ENCODE peak calls at places on chromosome 17, in ten cellular contexts. One of them, this sample, is unnamed. For H3K4me1, the result is how much of the 10 kb centered on the place peaks cover.

GRCh38 chr17:78925662-78926555 is 722 bp upstream of the TIMP2 start:
- DNase-seq in ascending aorta: peak
- DNase-seq in aorta: peak
- DNase-seq in A673: peak
- DNase-seq in GM23338: peak
- DNase-seq in GM23248: peak
- DNase-seq in cardiac muscle cell: peak
- DNase-seq in upper lobe of right lung: peak
- DNase-seq in colonic mucosa: peak
- DNase-seq in A549: peak
- DNase-seq in this sample: peak

GRCh38 chr17:60863892-60864673 is 186.4 kb downstream of the BCAS3 start:
- DNase-seq in ascending aorta: no peak
- DNase-seq in GM23248: no peak
- DNase-seq in A673: no peak
- DNase-seq in A549: no peak
- DNase-seq in aorta: no peak
- DNase-seq in GM23338: no peak
- DNase-seq in colonic mucosa: no peak
- DNase-seq in cardiac muscle cell: peak
- DNase-seq in upper lobe of right lung: no peak
- DNase-seq in this sample: no peak

GRCh38 chr17:74671031-74671771 is 41.5 kb downstream of the CD300LF start:
- DNase-seq in A549: peak
- DNase-seq in A673: peak
- DNase-seq in colonic mucosa: peak
- DNase-seq in upper lobe of right lung: peak
- DNase-seq in GM23338: peak
- DNase-seq in ascending aorta: peak
- DNase-seq in aorta: peak
- DNase-seq in GM23248: peak
- DNase-seq in cardiac muscle cell: peak
- DNase-seq in this sample: peak

GRCh38 chr17:33086041-33086440 is 94.4 kb downstream of the SPACA3 start:
- DNase-seq in cardiac muscle cell: no peak
- DNase-seq in aorta: no peak
- DNase-seq in ascending aorta: no peak
- DNase-seq in GM23338: no peak
- DNase-seq in GM23248: no peak
- DNase-seq in colonic mucosa: no peak
- DNase-seq in upper lobe of right lung: no peak
- DNase-seq in A673: no peak
- DNase-seq in A549: no peak
- DNase-seq in this sample: no peak

GRCh38 chr17:75645889-75646625 is 12.8 kb downstream of the SMIM5 start:
- DNase-seq in aorta: peak
- DNase-seq in colonic mucosa: peak
- DNase-seq in ascending aorta: no peak
- DNase-seq in GM23338: no peak
- DNase-seq in A673: no peak
- DNase-seq in GM23248: no peak
- DNase-seq in A549: peak
- DNase-seq in cardiac muscle cell: no peak
- DNase-seq in upper lobe of right lung: peak
- DNase-seq in this sample: peak

GRCh38 chr17:15882058-15882720 is 62.7 kb upstream of the ADORA2B start:
- DNase-seq in upper lobe of right lung: no peak
- DNase-seq in ascending aorta: no peak
- DNase-seq in colonic mucosa: no peak
- DNase-seq in aorta: no peak
- DNase-seq in cardiac muscle cell: no peak
- DNase-seq in GM23338: peak
- DNase-seq in A673: no peak
- DNase-seq in GM23248: no peak
- DNase-seq in A549: no peak
- DNase-seq in this sample: no peak

GRCh38 chr17:63189930-63190329 is 223.9 kb downstream of the TANC2 start:
- DNase-seq in aorta: no peak
- DNase-seq in ascending aorta: no peak
- DNase-seq in GM23338: no peak
- DNase-seq in A549: no peak
- DNase-seq in A673: no peak
- DNase-seq in upper lobe of right lung: no peak
- DNase-seq in GM23248: peak
- DNase-seq in cardiac muscle cell: no peak
- DNase-seq in colonic mucosa: no peak
- DNase-seq in this sample: no peak

GRCh38 chr17:47686661-47687327 is 7.2 kb upstream of the TBKBP1 start:
- DNase-seq in A673: no peak
- DNase-seq in aorta: no peak
- DNase-seq in GM23248: peak
- DNase-seq in upper lobe of right lung: no peak
- DNase-seq in colonic mucosa: no peak
- DNase-seq in cardiac muscle cell: no peak
- DNase-seq in A549: no peak
- DNase-seq in ascending aorta: no peak
- DNase-seq in GM23338: no peak
- DNase-seq in this sample: no peak

DNA sequence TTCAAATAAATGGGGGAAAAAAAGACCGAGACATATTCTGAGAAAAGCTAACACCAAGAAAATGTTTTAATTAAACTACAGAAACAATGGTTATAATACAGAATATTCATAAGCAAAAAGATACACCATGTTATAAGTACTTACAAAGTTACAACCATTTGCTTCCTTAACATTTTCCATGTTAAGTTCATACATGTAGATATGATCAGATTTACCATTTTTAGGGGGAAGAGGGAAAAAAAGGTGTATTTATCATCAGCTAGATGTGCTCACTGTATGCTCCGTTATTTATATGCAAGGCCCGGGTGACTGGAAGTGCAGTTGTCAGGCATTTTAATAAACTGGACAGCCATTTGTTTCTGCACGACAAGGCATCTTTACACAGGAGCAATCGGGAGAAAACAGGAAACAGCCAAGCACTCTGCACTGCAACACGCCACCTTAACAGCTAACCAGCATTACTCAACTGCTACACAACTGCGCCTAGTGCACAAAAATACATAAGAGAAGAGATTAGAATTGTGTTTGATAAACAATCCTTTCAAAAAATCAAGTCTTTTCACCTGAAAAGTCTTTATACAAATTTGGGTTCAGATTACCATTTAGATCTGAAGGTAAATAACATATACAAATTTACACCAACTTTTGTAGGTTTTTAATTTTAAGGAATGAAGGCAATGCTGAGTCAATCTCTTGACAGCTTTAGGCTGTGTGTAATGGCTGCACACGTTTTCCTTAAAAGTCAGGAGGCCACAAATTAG is 2.9 kb downstream of the SRSF2 start:
- DNase-seq in aorta: no peak
- DNase-seq in A549: peak
- DNase-seq in GM23248: peak
- DNase-seq in GM23338: no peak
- DNase-seq in A673: peak
- DNase-seq in cardiac muscle cell: peak
- DNase-seq in upper lobe of right lung: no peak
- DNase-seq in colonic mucosa: peak
- DNase-seq in ascending aorta: no peak
- DNase-seq in this sample: no peak
- H3K27ac ChIP-seq in aorta: no peak
- H3K27ac ChIP-seq in A549: peak
- H3K27ac ChIP-seq in GM23248: peak
- H3K27ac ChIP-seq in GM23338: peak
- H3K27ac ChIP-seq in A673: peak
- H3K27ac ChIP-seq in cardiac muscle cell: peak
- H3K27ac ChIP-seq in upper lobe of right lung: peak
- H3K27ac ChIP-seq in colonic mucosa: peak
- H3K27ac ChIP-seq in ascending aorta: no peak
- H3K27ac ChIP-seq in this sample: peak

GRCh38 chr17:978110-979093 is 1.2 kb downstream of the NXN start:
- DNase-seq in ascending aorta: no peak
- DNase-seq in A673: no peak
- DNase-seq in GM23248: peak
- DNase-seq in cardiac muscle cell: peak
- DNase-seq in GM23338: no peak
- DNase-seq in upper lobe of right lung: peak
- DNase-seq in A549: no peak
- DNase-seq in aorta: peak
- DNase-seq in colonic mucosa: no peak
- DNase-seq in this sample: no peak

GRCh38 chr17:975321-975982 is 4.1 kb downstream of the NXN start:
- DNase-seq in GM23338: no peak
- DNase-seq in GM23248: peak
- DNase-seq in A673: no peak
- DNase-seq in cardiac muscle cell: no peak
- DNase-seq in ascending aorta: no peak
- DNase-seq in upper lobe of right lung: no peak
- DNase-seq in colonic mucosa: no peak
- DNase-seq in A549: no peak
- DNase-seq in aorta: no peak
- DNase-seq in this sample: no peak

GRCh38 chr17:976316-976715 is 3.3 kb downstream of the NXN start:
- DNase-seq in colonic mucosa: no peak
- DNase-seq in GM23338: no peak
- DNase-seq in upper lobe of right lung: no peak
- DNase-seq in GM23248: peak
- DNase-seq in A549: no peak
- DNase-seq in ascending aorta: no peak
- DNase-seq in aorta: no peak
- DNase-seq in A673: no peak
- DNase-seq in cardiac muscle cell: no peak
- DNase-seq in this sample: no peak

GRCh38 chr17:979211-979538 is 401 bp downstream of the NXN start:
- DNase-seq in A549: no peak
- DNase-seq in GM23338: no peak
- DNase-seq in A673: no peak
- DNase-seq in cardiac muscle cell: no peak
- DNase-seq in aorta: no peak
- DNase-seq in GM23248: no peak
- DNase-seq in colonic mucosa: no peak
- DNase-seq in ascending aorta: no peak
- DNase-seq in upper lobe of right lung: no peak
- DNase-seq in this sample: no peak

DNA sequence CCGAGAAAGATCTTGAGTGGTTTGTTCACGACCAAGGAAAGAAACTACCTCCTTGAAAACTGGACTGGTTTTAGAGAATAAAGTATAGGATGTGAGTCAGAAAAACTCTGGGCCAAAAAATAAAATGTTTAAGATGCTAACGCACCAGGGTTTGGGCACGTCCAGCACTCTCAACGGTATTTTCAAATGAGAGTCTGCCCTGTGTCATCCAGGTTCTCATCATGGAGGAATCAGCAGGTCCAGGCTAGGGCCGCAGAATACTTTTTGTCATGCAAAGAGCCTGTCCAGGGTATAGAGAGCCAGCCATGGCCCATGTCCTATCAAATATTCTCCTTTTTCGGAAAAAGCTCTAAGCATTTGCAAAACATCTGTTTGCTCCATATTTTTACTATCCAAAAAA is 2.4 kb downstream of the NXN start:
- DNase-seq in A673: no peak
- DNase-seq in A549: no peak
- DNase-seq in aorta: no peak
- DNase-seq in upper lobe of right lung: no peak
- DNase-seq in cardiac muscle cell: no peak
- DNase-seq in GM23338: no peak
- DNase-seq in colonic mucosa: no peak
- DNase-seq in ascending aorta: no peak
- DNase-seq in GM23248: no peak
- DNase-seq in this sample: no peak
- H3K4me3 ChIP-seq in A673: no peak
- H3K4me3 ChIP-seq in A549: no peak
- H3K4me3 ChIP-seq in aorta: no peak
- H3K4me3 ChIP-seq in upper lobe of right lung: no peak
- H3K4me3 ChIP-seq in cardiac muscle cell: peak
- H3K4me3 ChIP-seq in GM23338: peak
- H3K4me3 ChIP-seq in colonic mucosa: no peak
- H3K4me3 ChIP-seq in ascending aorta: peak
- H3K4me3 ChIP-seq in GM23248: peak
- H3K4me3 ChIP-seq in this sample: no peak

DNA sequence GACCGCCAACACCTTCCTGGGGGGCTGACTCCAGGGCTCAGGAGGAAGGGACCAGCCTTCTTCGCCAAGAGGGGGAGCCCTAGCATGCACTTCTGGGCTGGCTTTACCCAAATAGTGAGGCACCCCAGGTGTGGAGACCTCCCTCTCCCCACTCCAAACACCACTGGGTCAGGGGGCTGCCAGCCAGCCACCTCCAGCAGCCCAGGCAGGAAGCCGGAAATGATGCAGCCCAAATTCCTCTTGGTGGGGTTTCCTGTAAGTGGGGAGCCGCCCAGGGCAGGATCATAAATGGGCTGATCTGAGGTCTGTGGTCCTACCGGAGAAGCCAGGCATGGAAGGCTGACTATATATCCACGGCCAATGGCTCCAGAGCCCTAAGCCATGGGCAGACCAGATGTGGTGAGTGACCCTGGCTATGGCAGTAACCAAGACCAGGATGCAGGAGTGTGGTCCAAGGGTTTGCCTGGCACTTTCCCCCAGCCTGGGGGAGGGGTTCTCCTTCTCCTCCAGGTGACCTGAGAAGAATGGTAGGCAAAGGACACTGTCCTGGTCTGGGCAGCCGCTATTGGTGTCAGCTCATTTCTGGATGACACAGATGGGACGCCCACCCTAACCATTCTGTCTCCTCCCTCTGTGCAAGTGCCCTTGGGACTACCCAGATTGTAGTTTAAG is 4.2 kb downstream of the GIT1 start:
- DNase-seq in upper lobe of right lung: no peak
- DNase-seq in cardiac muscle cell: peak
- DNase-seq in GM23248: no peak
- DNase-seq in A549: no peak
- DNase-seq in aorta: peak
- DNase-seq in A673: no peak
- DNase-seq in colonic mucosa: no peak
- DNase-seq in ascending aorta: no peak
- DNase-seq in GM23338: peak
- DNase-seq in this sample: no peak
- H3K4me1 ChIP-seq in upper lobe of right lung: under half
- H3K4me1 ChIP-seq in cardiac muscle cell: under half
- H3K4me1 ChIP-seq in GM23248: under half
- H3K4me1 ChIP-seq in A549: half or more
- H3K4me1 ChIP-seq in aorta: under half
- H3K4me1 ChIP-seq in A673: under half
- H3K4me1 ChIP-seq in colonic mucosa: under half
- H3K4me1 ChIP-seq in ascending aorta: under half
- H3K4me1 ChIP-seq in GM23338: under half
- H3K4me1 ChIP-seq in this sample: under half

DNA sequence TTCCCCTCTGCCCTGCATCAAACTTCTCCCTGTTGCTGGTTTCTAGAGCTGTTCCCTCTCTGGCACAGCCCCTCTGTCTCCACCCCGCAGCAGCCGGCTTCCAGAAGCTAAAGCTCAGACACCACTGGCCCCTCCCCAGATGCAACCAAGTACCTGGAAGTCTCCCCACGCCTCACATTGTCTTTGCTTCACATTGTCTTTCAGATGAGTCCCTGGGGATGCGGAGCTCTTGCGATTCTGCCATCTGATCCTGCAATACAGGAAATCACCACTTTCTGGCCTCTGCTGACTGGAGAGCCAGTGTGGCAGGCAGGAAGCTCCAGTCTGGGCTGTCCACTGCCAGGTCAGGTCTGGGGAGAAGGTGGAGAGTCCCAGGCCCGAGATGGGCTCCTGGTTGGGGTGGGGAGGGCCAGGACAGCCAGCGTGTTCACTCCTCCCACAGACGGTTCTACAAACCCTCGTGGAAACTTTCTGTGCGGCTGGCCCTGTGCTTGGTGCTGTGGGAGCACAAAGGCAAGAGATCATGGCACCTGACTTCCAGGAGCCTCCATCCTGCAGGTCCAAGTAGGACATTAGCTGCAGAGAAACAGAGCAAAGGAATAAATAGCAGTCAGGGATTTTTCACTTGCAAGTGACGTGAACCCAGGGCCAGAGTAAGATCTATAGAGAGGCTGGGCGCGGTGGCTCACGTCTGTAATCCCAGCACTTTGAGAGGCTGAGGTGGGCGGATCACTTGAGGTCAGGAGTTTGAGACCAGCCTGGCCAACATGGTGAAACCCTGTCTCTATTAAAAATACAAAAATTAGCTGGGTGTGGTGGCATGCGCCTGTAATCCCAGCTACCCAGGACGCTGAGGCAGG is 47.9 kb upstream of the MAP3K14 start:
- DNase-seq in ascending aorta: peak
- DNase-seq in A673: peak
- DNase-seq in cardiac muscle cell: peak
- DNase-seq in upper lobe of right lung: peak
- DNase-seq in GM23338: peak
- DNase-seq in A549: peak
- DNase-seq in GM23248: peak
- DNase-seq in colonic mucosa: no peak
- DNase-seq in aorta: peak
- DNase-seq in this sample: peak
- H3K27ac ChIP-seq in ascending aorta: no peak
- H3K27ac ChIP-seq in A673: no peak
- H3K27ac ChIP-seq in cardiac muscle cell: no peak
- H3K27ac ChIP-seq in upper lobe of right lung: no peak
- H3K27ac ChIP-seq in GM23338: peak
- H3K27ac ChIP-seq in A549: peak
- H3K27ac ChIP-seq in GM23248: no peak
- H3K27ac ChIP-seq in colonic mucosa: no peak
- H3K27ac ChIP-seq in aorta: no peak
- H3K27ac ChIP-seq in this sample: no peak